ENCODE peak calls at places on chromosomes 12 and 14, in nine cellular contexts. U, E, L, N, C, Z, F, I and Q are unnamed samples.
A peak's percentile ranks its signal among the peaks of the same experiment; 100 is the strongest.

GRCh38 chr12:76666272-76666845 is 97.6 kb upstream of the ZDHHC17 start:
- DNase-seq in U (no peak), E (no peak), L (no peak), N (no peak), C (no peak), Z (no peak), F (no peak), I (no peak), Q (no peak)

GRCh38 chr12:10175849-10176641 is 2.8 kb upstream of the TMEM52B start:
- DNase-seq in U (no peak), E (no peak), L (no peak), N (no peak), C (no peak), Z (no peak), F (no peak), I (no peak), Q (no peak)

GRCh38 chr12:2017724-2018337 is 13.6 kb upstream of the DCP1B start:
- DNase-seq in U (no peak), E (no peak), L (no peak), N (no peak), C (no peak), Z (peak; percentile 20), F (no peak), I (no peak), Q (no peak)

GRCh38 chr14:22039938-22040780 is 366.5 kb upstream of the OR4E1 start:
- DNase-seq in U (peak; percentile 2), E (no peak), L (peak; percentile 40), N (no peak), C (no peak), Z (no peak), F (peak; percentile 6), I (peak; percentile 1), Q (no peak)

GRCh38 chr12:81167694-81168093 is 89.8 kb downstream of the ACSS3 start:
- DNase-seq in U (peak; percentile 37), E (no peak), L (no peak), N (no peak), C (no peak), Z (peak; percentile 26), F (no peak), I (no peak), Q (no peak)

GRCh38 chr12:104722541-104723534 is 235.3 kb downstream of the SLC41A2 start:
- DNase-seq in U (no peak), E (no peak), L (no peak), N (no peak), C (no peak), Z (no peak), F (no peak), I (no peak), Q (no peak)

GRCh38 chr12:75893758-75894157 is 137.8 kb downstream of the PHLDA1 start:
- DNase-seq in U (no peak), E (no peak), L (no peak), N (no peak), C (no peak), Z (no peak), F (no peak), I (no peak), Q (no peak)

GRCh38 chr12:53073881-53074280 is 5.3 kb downstream of the SPRYD3 start:
- DNase-seq in U (no peak), E (peak; percentile 49), L (no peak), N (no peak), C (no peak), Z (no peak), F (no peak), I (no peak), Q (no peak)

GRCh38 chr14:47715330-47715729 is 39.9 kb upstream of the MDGA2 start:
- DNase-seq in U (no peak), E (no peak), L (no peak), N (no peak), C (no peak), Z (peak; percentile 0), F (no peak), I (no peak), Q (no peak)

GRCh38 chr12:11821386-11821785 is 171.9 kb downstream of the ETV6 start:
- DNase-seq in U (no peak), E (no peak), L (no peak), N (no peak), C (no peak), Z (no peak), F (no peak), I (no peak), Q (no peak)

GRCh38 chr12:51323966-51324895 is at the start of gene BIN2:
- DNase-seq in U (no peak), E (no peak), L (peak; percentile 85), N (peak; percentile 70), C (no peak), Z (no peak), F (no peak), I (peak; percentile 39), Q (peak; percentile 69)

GRCh38 chr14:68668028-68668427 is 124.8 kb downstream of the ZFP36L1 start:
- DNase-seq in U (no peak), E (peak; percentile 43), L (no peak), N (no peak), C (no peak), Z (no peak), F (no peak), I (no peak), Q (no peak)

GRCh38 chr12:114917307-114917706 is 233.3 kb upstream of the TBX3 start:
- DNase-seq in U (no peak), E (no peak), L (no peak), N (no peak), C (no peak), Z (peak; percentile 51), F (no peak), I (no peak), Q (no peak)

GRCh38 chr14:52023518-52023917 is 34.2 kb downstream of the RTRAF start:
- DNase-seq in U (peak; percentile 90), E (no peak), L (peak; percentile 74), N (no peak), C (no peak), Z (peak; percentile 86), F (no peak), I (no peak), Q (no peak)

GRCh38 chr12:116266220-116266619 is 11.3 kb downstream of the MED13L start:
- DNase-seq in U (peak; percentile 25), E (no peak), L (no peak), N (no peak), C (no peak), Z (peak; percentile 33), F (peak; percentile 29), I (no peak), Q (no peak)

DNA sequence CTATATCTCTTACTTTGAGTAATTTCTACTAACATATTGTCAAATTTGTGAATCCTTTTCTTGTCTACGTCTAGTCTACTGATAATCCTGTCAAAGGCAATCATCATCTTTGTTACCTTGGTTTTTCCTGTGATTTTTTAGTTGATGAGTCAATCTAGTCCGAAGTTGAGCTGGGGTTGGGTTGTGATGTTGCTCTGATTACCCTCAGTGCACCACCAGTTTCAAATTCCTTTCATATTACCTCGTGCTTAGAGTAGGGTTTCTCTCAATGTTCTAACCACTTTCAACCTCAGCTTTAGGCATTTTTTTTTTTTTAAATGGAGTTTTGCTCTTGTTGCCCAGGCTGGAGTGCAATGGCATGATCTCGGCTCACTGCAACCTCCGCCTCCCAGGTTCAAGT is 186.8 kb downstream of the BTG1 start:
- DNase-seq in U (peak; percentile 30), E (no peak), L (no peak), N (no peak), C (no peak), Z (peak; percentile 73), F (no peak), I (no peak), Q (no peak)
- H3K4me3 ChIP-seq in U (no peak overlapping the region), E (no peak overlapping the region), L (no peak overlapping the region), N (no peak overlapping the region), C (no peak overlapping the region), Z (no peak overlapping the region), F (no peak overlapping the region), I (no peak overlapping the region), Q (no peak overlapping the region)

GRCh38 chr14:102928412-102929348 is 6.2 kb downstream of the AMN start:
- DNase-seq in U (peak; percentile 59), E (no peak), L (peak; percentile 81), N (peak; percentile 86), C (no peak), Z (peak; percentile 61), F (no peak), I (peak; percentile 55), Q (peak; percentile 76)

GRCh38 chr14:102930138-102930752 is 7.8 kb downstream of the AMN start:
- DNase-seq in U (no peak), E (no peak), L (peak; percentile 51), N (no peak), C (no peak), Z (peak; percentile 30), F (no peak), I (no peak), Q (no peak)

GRCh38 chr14:102930753-102931579 is 8.5 kb downstream of the AMN start:
- DNase-seq in U (no peak), E (peak; percentile 67), L (peak; percentile 60), N (no peak), C (no peak), Z (peak; percentile 44), F (no peak), I (no peak), Q (no peak)

GRCh38 chr14:102927878-102928411 is 5.5 kb downstream of the AMN start:
- DNase-seq in U (no peak), E (no peak), L (peak; percentile 51), N (no peak), C (no peak), Z (no peak), F (no peak), I (no peak), Q (no peak)

DNA sequence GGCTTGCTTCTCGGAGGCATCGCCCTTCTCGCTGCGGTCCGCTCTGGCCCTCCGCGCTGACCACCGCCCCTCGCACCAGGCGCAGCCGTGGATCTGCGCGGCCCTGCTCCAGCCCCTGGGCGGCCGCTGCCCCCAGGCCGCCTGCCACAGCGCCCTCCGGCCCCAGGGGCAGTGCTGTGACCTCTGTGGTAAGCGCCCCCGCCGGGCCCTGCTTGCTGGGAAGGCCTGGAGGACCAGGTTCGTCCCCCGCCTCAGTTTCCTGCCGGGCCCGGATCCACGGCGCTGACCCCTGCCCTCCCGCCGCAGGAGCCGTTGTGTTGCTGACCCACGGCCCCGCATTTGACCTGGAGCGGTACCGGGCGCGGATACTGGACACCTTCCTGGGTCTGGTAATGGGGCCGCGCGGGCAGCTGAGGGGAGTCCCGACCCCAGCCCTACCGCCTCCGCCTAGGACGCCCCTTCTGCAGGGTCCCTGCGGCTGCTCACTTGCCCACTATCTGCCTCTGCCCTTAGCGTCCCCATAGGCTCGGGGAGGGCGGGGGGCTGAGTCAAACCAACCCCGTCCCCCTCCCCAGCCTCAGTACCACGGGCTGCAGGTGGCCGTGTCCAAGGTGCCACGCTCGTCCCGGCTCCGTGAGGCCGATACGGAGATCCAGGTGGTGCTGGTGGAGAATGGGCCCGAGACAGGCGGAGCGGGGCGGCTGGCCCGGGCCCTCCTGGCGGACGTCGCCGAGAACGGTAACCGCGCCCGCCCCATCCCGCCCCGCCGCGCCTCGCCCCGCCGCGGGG is 7.1 kb downstream of the AMN start:
- DNase-seq in U (no peak), E (no peak), L (peak; percentile 58), N (no peak), C (no peak), Z (no peak), F (no peak), I (no peak), Q (no peak)
- H3K4me3 ChIP-seq in U (no peak overlapping the region), E (no peak overlapping the region), L (peak overlapping the region; percentile 41), N (peak overlapping the region; percentile 54), C (peak overlapping the region; percentile 69), Z (no peak overlapping the region), F (no peak overlapping the region), I (peak overlapping the region; percentile 70), Q (no peak overlapping the region)

GRCh38 chr12:48997719-48998496 is 1.3 kb downstream of the DDN start:
- DNase-seq in U (no peak), E (no peak), L (peak; percentile 64), N (no peak), C (no peak), Z (peak; percentile 37), F (peak; percentile 87), I (no peak), Q (no peak)
- H3K4me3 ChIP-seq in U (peak overlapping the region; percentile 36), E (no peak overlapping the region), L (peak overlapping the region; percentile 31), N (peak overlapping the region; percentile 52), C (peak overlapping the region; percentile 68), Z (peak overlapping the region; percentile 43), F (peak overlapping the region; percentile 45), I (peak overlapping the region; percentile 44), Q (no peak overlapping the region)

GRCh38 chr12:110578522-110579238 is 4.4 kb downstream of the PPTC7 start:
- DNase-seq in U (no peak), E (peak; percentile 42), L (no peak), N (no peak), C (no peak), Z (no peak), F (no peak), I (no peak), Q (no peak)
- H3K4me3 ChIP-seq in U (no peak overlapping the region), E (no peak overlapping the region), L (no peak overlapping the region), N (peak overlapping the region; percentile 13), C (no peak overlapping the region), Z (peak overlapping the region; percentile 29), F (peak overlapping the region; percentile 19), I (peak overlapping the region; percentile 26), Q (no peak overlapping the region)